ENCODE peak calls at places on chromosome 15, in seven cellular contexts. I is AG04450, C is RWPE2, B is AG09309, Z is ovary, A is kidney, U is GM23338. S is an unnamed sample.

GRCh38 chr15:48680841-48681240 is 35.3 kb upstream of the FBN1 start:
- DNase-seq in I (peak; percentile 79), C (no peak), B (peak; percentile 70), Z (no peak), A (no peak), U (no peak), S (peak; percentile 69)

GRCh38 chr15:59157840-59158700 is 48.6 kb upstream of the LDHAL6B start:
- DNase-seq in I (no peak), C (peak; percentile 30), B (no peak), Z (no peak), A (no peak), U (no peak), S (no peak)

GRCh38 chr15:89051875-89052274 is 36.4 kb upstream of the ABHD2 start:
- DNase-seq in I (peak; percentile 77), C (peak; percentile 15), B (peak; percentile 87), Z (no peak), A (no peak), U (peak; percentile 10), S (no peak)

GRCh38 chr15:23797747-23798157 is 110.6 kb upstream of the NDN start:
- DNase-seq in I (no peak), C (no peak), B (no peak), Z (no peak), A (no peak), U (peak; percentile 2), S (no peak)

GRCh38 chr15:65409284-65409631 is 13.5 kb downstream of the IGDCC4 start:
- DNase-seq in I (peak; percentile 93), C (no peak), B (peak; percentile 96), Z (no peak), A (no peak), U (no peak), S (peak; percentile 98)

GRCh38 chr15:63512148-63512547 is 7.8 kb downstream of the USP3 start:
- DNase-seq in I (no peak), C (no peak), B (no peak), Z (no peak), A (no peak), U (no peak), S (no peak)

GRCh38 chr15:59260090-59260489 is 53.4 kb downstream of the LDHAL6B start:
- DNase-seq in I (no peak), C (no peak), B (no peak), Z (no peak), A (no peak), U (no peak), S (no peak)

GRCh38 chr15:62566248-62566647 is 401.2 kb upstream of the C2CD4B start:
- DNase-seq in I (no peak), C (no peak), B (no peak), Z (no peak), A (no peak), U (no peak), S (no peak)

GRCh38 chr15:34900748-34901147 is 68.8 kb downstream of the AQR start:
- DNase-seq in I (no peak), C (no peak), B (no peak), Z (no peak), A (no peak), U (no peak), S (no peak)

GRCh38 chr15:51751687-51752683 is 588 bp downstream of the TMOD2 start:
- DNase-seq in I (no peak), C (no peak), B (no peak), Z (peak; percentile 45), A (peak; percentile 75), U (peak; percentile 69), S (no peak)

GRCh38 chr15:59548501-59549230 is 62.9 kb upstream of the GCNT3 start:
- DNase-seq in I (no peak), C (no peak), B (no peak), Z (no peak), A (no peak), U (peak; percentile 40), S (no peak)

GRCh38 chr15:31472636-31473383 is 146.2 kb downstream of the KLF13 start:
- DNase-seq in I (no peak), C (peak; percentile 52), B (no peak), Z (no peak), A (no peak), U (no peak), S (no peak)

GRCh38 chr15:80404719-80405553 is 754 bp downstream of the ARNT2 start:
- DNase-seq in I (no peak), C (no peak), B (no peak), Z (peak; percentile 60), A (peak; percentile 86), U (peak; percentile 67), S (no peak)

GRCh38 chr15:39075311-39075710 is 505.6 kb upstream of the THBS1 start:
- DNase-seq in I (no peak), C (no peak), B (peak; percentile 72), Z (no peak), A (no peak), U (no peak), S (no peak)

GRCh38 chr15:50906954-50907865 is 1.3 kb upstream of the AP4E1 start:
- DNase-seq in I (no peak), C (no peak), B (no peak), Z (no peak), A (no peak), U (no peak), S (no peak)

GRCh38 chr15:63857459-63857856 is 23.7 kb upstream of the HERC1 start:
- DNase-seq in I (no peak), C (no peak), B (no peak), Z (no peak), A (no peak), U (no peak), S (no peak)

GRCh38 chr15:81229596-81229995 is 32.9 kb downstream of the IL16 start:
- DNase-seq in I (no peak), C (no peak), B (peak; percentile 4), Z (no peak), A (peak; percentile 63), U (no peak), S (no peak)

GRCh38 chr15:69664572-69665326 is 212.1 kb downstream of the RPLP1 start:
- DNase-seq in I (no peak), C (peak; percentile 14), B (no peak), Z (no peak), A (no peak), U (no peak), S (no peak)

GRCh38 chr15:101038327-101039003 is 119.3 kb downstream of the LRRK1 start:
- DNase-seq in I (no peak), C (peak; percentile 23), B (no peak), Z (no peak), A (no peak), U (no peak), S (no peak)

GRCh38 chr15:45129651-45130129 is at the start of the genes DUOX1 and DUOXA1:
- DNase-seq in I (no peak), C (peak; percentile 86), B (no peak), Z (no peak), A (peak; percentile 81), U (peak; percentile 75), S (no peak)

GRCh38 chr15:39625856-39626255 is 45.0 kb downstream of the THBS1 start:
- DNase-seq in I (no peak), C (no peak), B (no peak), Z (no peak), A (no peak), U (no peak), S (no peak)

GRCh38 chr15:66721020-66721419 is 19.0 kb downstream of the SMAD6 start:
- DNase-seq in I (no peak), C (no peak), B (no peak), Z (no peak), A (peak; percentile 52), U (no peak), S (no peak)
- H3K4me3 ChIP-seq in I (no peak overlapping the region), C (no peak overlapping the region), B (no peak overlapping the region), Z (no peak overlapping the region), A (no peak overlapping the region), U (no peak overlapping the region), S (no peak overlapping the region)

DNA sequence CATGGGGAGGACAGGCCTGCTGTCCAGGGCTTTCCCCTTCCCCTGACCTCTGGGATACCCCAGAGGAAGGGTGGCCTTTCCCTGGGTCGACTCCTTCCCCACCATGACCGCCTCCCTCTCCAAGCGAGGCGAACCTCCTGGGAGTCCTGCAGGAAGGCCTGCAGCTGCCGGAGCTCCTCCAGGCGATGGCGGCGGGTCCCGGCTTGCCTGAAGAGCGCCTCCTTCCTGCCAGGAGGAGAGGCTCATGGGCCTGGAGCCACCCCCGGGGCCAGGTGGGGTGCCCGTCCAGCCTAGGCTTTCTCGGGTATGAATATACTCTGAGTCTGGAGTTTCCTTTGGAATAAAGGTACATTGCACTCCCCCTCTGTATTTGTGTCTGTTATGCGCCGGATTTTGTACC is 20.1 kb downstream of the PLA2G4B start:
- DNase-seq in I (no peak), C (no peak), B (no peak), Z (no peak), A (no peak), U (peak; percentile 41), S (no peak)
- TF ChIP-seq CTCF in I (no peak), C (no peak), B (no peak), Z (no peak), A (no peak), U (peak; percentile 50), S (no peak)

GRCh38 chr15:32671339-32672325 is 30.1 kb downstream of the SCG5 start:
- DNase-seq in I (no peak), C (no peak), B (peak; percentile 75), Z (no peak), A (no peak), U (no peak), S (no peak)

GRCh38 chr15:32668942-32669341 is 27.4 kb downstream of the SCG5 start:
- DNase-seq in I (no peak), C (no peak), B (no peak), Z (no peak), A (no peak), U (peak; percentile 91), S (no peak)

GRCh38 chr15:32670624-32671022 is 29.1 kb downstream of the SCG5 start:
- DNase-seq in I (no peak), C (no peak), B (no peak), Z (no peak), A (no peak), U (no peak), S (no peak)

GRCh38 chr15:32667321-32667720 is 25.8 kb downstream of the SCG5 start:
- DNase-seq in I (no peak), C (no peak), B (no peak), Z (no peak), A (no peak), U (no peak), S (no peak)

GRCh38 chr15:32669870-32670623 is 28.5 kb downstream of the SCG5 start:
- DNase-seq in I (no peak), C (no peak), B (peak; percentile 85), Z (no peak), A (no peak), U (peak; percentile 47), S (no peak)
- H3K4me3 ChIP-seq in I (no peak overlapping the region), C (no peak overlapping the region), B (peak overlapping the region; percentile 15), Z (no peak overlapping the region), A (no peak overlapping the region), U (no peak overlapping the region), S (no peak overlapping the region)

GRCh38 chr15:70679919-70680231 is 83.5 kb downstream of the UACA start:
- DNase-seq in I (no peak), C (no peak), B (no peak), Z (no peak), A (no peak), U (no peak), S (no peak)
- TF ChIP-seq CTCF in I (no peak), C (peak; percentile 79), B (no peak), Z (no peak), A (no peak), U (no peak), S (no peak)